ENCODE peak calls at places on chromosomes 5 and 9, in ten cellular contexts. One of them, this sample, is unnamed.
A peak's percentile ranks its signal among the peaks of the same experiment; 100 is the strongest.

GRCh38 chr5:180090769-180091546 is 19.4 kb upstream of the RNF130 start:
- DNase-seq in body of pancreas: peak; percentile 50
- DNase-seq in lower lobe of right lung: no peak
- DNase-seq in stomach: peak; percentile 56
- DNase-seq in substantia nigra: no peak
- DNase-seq in aorta: no peak
- DNase-seq in fibroblast of lung: peak; percentile 33
- DNase-seq in kidney: no peak
- DNase-seq in neuronal stem cell: no peak
- DNase-seq in CD8-positive, alpha-beta T cell: no peak
- DNase-seq in this sample: no peak

GRCh38 chr5:60959156-60959555 is 14.2 kb downstream of the NDUFAF2 start:
- DNase-seq in neuronal stem cell: no peak
- DNase-seq in kidney: no peak
- DNase-seq in aorta: no peak
- DNase-seq in fibroblast of lung: peak; percentile 58
- DNase-seq in substantia nigra: no peak
- DNase-seq in CD8-positive, alpha-beta T cell: no peak
- DNase-seq in stomach: no peak
- DNase-seq in body of pancreas: no peak
- DNase-seq in lower lobe of right lung: no peak
- DNase-seq in this sample: no peak

GRCh38 chr5:170223349-170223748 is 9.4 kb upstream of the C5orf58 start:
- DNase-seq in kidney: no peak
- DNase-seq in lower lobe of right lung: no peak
- DNase-seq in substantia nigra: no peak
- DNase-seq in CD8-positive, alpha-beta T cell: no peak
- DNase-seq in fibroblast of lung: no peak
- DNase-seq in aorta: no peak
- DNase-seq in neuronal stem cell: no peak
- DNase-seq in body of pancreas: no peak
- DNase-seq in stomach: no peak
- DNase-seq in this sample: no peak

GRCh38 chr5:3542158-3542557 is 53.5 kb upstream of the IRX1 start:
- DNase-seq in neuronal stem cell: no peak
- DNase-seq in stomach: no peak
- DNase-seq in aorta: no peak
- DNase-seq in CD8-positive, alpha-beta T cell: no peak
- DNase-seq in fibroblast of lung: no peak
- DNase-seq in substantia nigra: no peak
- DNase-seq in lower lobe of right lung: no peak
- DNase-seq in kidney: no peak
- DNase-seq in body of pancreas: no peak
- DNase-seq in this sample: no peak

GRCh38 chr5:68911840-68912690 is 181.7 kb upstream of the SLC30A5 start:
- DNase-seq in neuronal stem cell: no peak
- DNase-seq in lower lobe of right lung: no peak
- DNase-seq in CD8-positive, alpha-beta T cell: no peak
- DNase-seq in body of pancreas: no peak
- DNase-seq in aorta: no peak
- DNase-seq in kidney: no peak
- DNase-seq in fibroblast of lung: peak; percentile 91
- DNase-seq in stomach: no peak
- DNase-seq in substantia nigra: no peak
- DNase-seq in this sample: no peak

GRCh38 chr9:33988219-33988890 is 60.3 kb downstream of the UBAP2 start:
- DNase-seq in aorta: no peak
- DNase-seq in kidney: no peak
- DNase-seq in CD8-positive, alpha-beta T cell: no peak
- DNase-seq in substantia nigra: no peak
- DNase-seq in lower lobe of right lung: no peak
- DNase-seq in fibroblast of lung: no peak
- DNase-seq in body of pancreas: no peak
- DNase-seq in stomach: no peak
- DNase-seq in neuronal stem cell: no peak
- DNase-seq in this sample: no peak

GRCh38 chr5:138438724-138439536 is at the start of gene REEP2:
- DNase-seq in lower lobe of right lung: no peak
- DNase-seq in body of pancreas: no peak
- DNase-seq in aorta: no peak
- DNase-seq in kidney: no peak
- DNase-seq in CD8-positive, alpha-beta T cell: peak; percentile 62
- DNase-seq in substantia nigra: no peak
- DNase-seq in neuronal stem cell: peak; percentile 80
- DNase-seq in stomach: peak; percentile 55
- DNase-seq in fibroblast of lung: peak; percentile 30
- DNase-seq in this sample: no peak

GRCh38 chr9:84597131-84597530 is 72.4 kb upstream of the NTRK2 start:
- DNase-seq in stomach: no peak
- DNase-seq in aorta: no peak
- DNase-seq in fibroblast of lung: no peak
- DNase-seq in neuronal stem cell: no peak
- DNase-seq in lower lobe of right lung: no peak
- DNase-seq in CD8-positive, alpha-beta T cell: no peak
- DNase-seq in body of pancreas: no peak
- DNase-seq in substantia nigra: no peak
- DNase-seq in kidney: no peak
- DNase-seq in this sample: no peak

GRCh38 chr5:91407204-91407603 is 24.1 kb upstream of the ARRDC3 start:
- DNase-seq in substantia nigra: no peak
- DNase-seq in fibroblast of lung: no peak
- DNase-seq in body of pancreas: no peak
- DNase-seq in lower lobe of right lung: no peak
- DNase-seq in neuronal stem cell: no peak
- DNase-seq in kidney: no peak
- DNase-seq in aorta: no peak
- DNase-seq in CD8-positive, alpha-beta T cell: no peak
- DNase-seq in stomach: no peak
- DNase-seq in this sample: no peak

GRCh38 chr9:111349766-111350165 is 19.7 kb upstream of the OR2K2 start:
- DNase-seq in substantia nigra: no peak
- DNase-seq in lower lobe of right lung: no peak
- DNase-seq in fibroblast of lung: no peak
- DNase-seq in CD8-positive, alpha-beta T cell: no peak
- DNase-seq in body of pancreas: no peak
- DNase-seq in aorta: no peak
- DNase-seq in stomach: no peak
- DNase-seq in neuronal stem cell: no peak
- DNase-seq in kidney: no peak
- DNase-seq in this sample: no peak

GRCh38 chr9:78769684-78770083 is 472.8 kb downstream of the PSAT1 start:
- DNase-seq in body of pancreas: no peak
- DNase-seq in neuronal stem cell: no peak
- DNase-seq in substantia nigra: no peak
- DNase-seq in lower lobe of right lung: no peak
- DNase-seq in CD8-positive, alpha-beta T cell: no peak
- DNase-seq in stomach: no peak
- DNase-seq in kidney: no peak
- DNase-seq in fibroblast of lung: no peak
- DNase-seq in aorta: no peak
- DNase-seq in this sample: no peak

GRCh38 chr5:72812483-72812882 is 4.0 kb upstream of the TNPO1 start:
- DNase-seq in aorta: no peak
- DNase-seq in stomach: no peak
- DNase-seq in kidney: no peak
- DNase-seq in body of pancreas: no peak
- DNase-seq in neuronal stem cell: no peak
- DNase-seq in substantia nigra: no peak
- DNase-seq in lower lobe of right lung: no peak
- DNase-seq in fibroblast of lung: no peak
- DNase-seq in CD8-positive, alpha-beta T cell: no peak
- DNase-seq in this sample: no peak

GRCh38 chr5:151107738-151108520 is 27.1 kb upstream of the TNIP1 start:
- DNase-seq in kidney: no peak
- DNase-seq in lower lobe of right lung: peak; percentile 53
- DNase-seq in body of pancreas: peak; percentile 89
- DNase-seq in stomach: peak; percentile 83
- DNase-seq in neuronal stem cell: no peak
- DNase-seq in CD8-positive, alpha-beta T cell: no peak
- DNase-seq in aorta: no peak
- DNase-seq in substantia nigra: no peak
- DNase-seq in fibroblast of lung: peak; percentile 48
- DNase-seq in this sample: no peak

GRCh38 chr9:109476781-109477268 is 21.3 kb downstream of the PTPN3 start:
- DNase-seq in aorta: no peak
- DNase-seq in kidney: no peak
- DNase-seq in neuronal stem cell: no peak
- DNase-seq in fibroblast of lung: no peak
- DNase-seq in CD8-positive, alpha-beta T cell: no peak
- DNase-seq in body of pancreas: no peak
- DNase-seq in lower lobe of right lung: no peak
- DNase-seq in stomach: no peak
- DNase-seq in substantia nigra: no peak
- DNase-seq in this sample: no peak

GRCh38 chr5:98679963-98680362 is 93.5 kb upstream of the RGMB start:
- DNase-seq in stomach: no peak
- DNase-seq in neuronal stem cell: no peak
- DNase-seq in aorta: no peak
- DNase-seq in body of pancreas: no peak
- DNase-seq in kidney: no peak
- DNase-seq in lower lobe of right lung: no peak
- DNase-seq in substantia nigra: no peak
- DNase-seq in fibroblast of lung: no peak
- DNase-seq in CD8-positive, alpha-beta T cell: no peak
- DNase-seq in this sample: no peak

GRCh38 chr9:5470122-5470521 is 19.8 kb downstream of the CD274 start:
- DNase-seq in fibroblast of lung: no peak
- DNase-seq in lower lobe of right lung: no peak
- DNase-seq in aorta: no peak
- DNase-seq in kidney: no peak
- DNase-seq in neuronal stem cell: no peak
- DNase-seq in substantia nigra: no peak
- DNase-seq in CD8-positive, alpha-beta T cell: no peak
- DNase-seq in body of pancreas: no peak
- DNase-seq in stomach: no peak
- DNase-seq in this sample: no peak

GRCh38 chr5:68450245-68450852 is 234.8 kb downstream of the PIK3R1 start:
- DNase-seq in lower lobe of right lung: no peak
- DNase-seq in CD8-positive, alpha-beta T cell: no peak
- DNase-seq in stomach: no peak
- DNase-seq in aorta: no peak
- DNase-seq in substantia nigra: no peak
- DNase-seq in kidney: no peak
- DNase-seq in neuronal stem cell: no peak
- DNase-seq in fibroblast of lung: peak; percentile 72
- DNase-seq in body of pancreas: no peak
- DNase-seq in this sample: no peak

DNA sequence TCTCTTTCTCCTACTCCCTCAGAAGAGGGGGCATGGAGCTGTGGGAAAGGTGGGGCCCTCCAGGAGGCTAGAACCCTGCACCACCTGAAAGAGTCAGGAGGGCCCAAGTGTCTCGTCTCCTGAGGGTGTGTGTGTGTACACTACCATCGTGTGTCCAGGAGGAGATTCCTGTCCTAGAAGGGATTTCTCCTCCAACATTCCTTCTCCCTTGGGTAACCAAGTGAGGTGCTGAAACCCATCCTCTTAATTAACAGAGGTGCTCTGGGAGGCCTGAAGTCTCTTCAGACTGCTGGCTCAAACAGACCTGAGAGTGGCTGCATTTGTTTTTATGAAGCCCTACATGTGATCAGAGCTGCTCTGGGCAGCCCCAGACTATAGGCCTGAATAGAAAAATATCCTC is 61.1 kb upstream of the FAM169A start:
- DNase-seq in fibroblast of lung: no peak
- DNase-seq in kidney: no peak
- DNase-seq in substantia nigra: no peak
- DNase-seq in stomach: no peak
- DNase-seq in lower lobe of right lung: no peak
- DNase-seq in CD8-positive, alpha-beta T cell: no peak
- DNase-seq in neuronal stem cell: no peak
- DNase-seq in body of pancreas: no peak
- DNase-seq in aorta: no peak
- DNase-seq in this sample: no peak
- H3K27ac ChIP-seq in fibroblast of lung: no peak overlapping the region
- H3K27ac ChIP-seq in kidney: no peak overlapping the region
- H3K27ac ChIP-seq in substantia nigra: no peak overlapping the region
- H3K27ac ChIP-seq in stomach: no peak overlapping the region
- H3K27ac ChIP-seq in lower lobe of right lung: no peak overlapping the region
- H3K27ac ChIP-seq in CD8-positive, alpha-beta T cell: no peak overlapping the region
- H3K27ac ChIP-seq in neuronal stem cell: no peak overlapping the region
- H3K27ac ChIP-seq in body of pancreas: no peak overlapping the region
- H3K27ac ChIP-seq in aorta: no peak overlapping the region
- H3K27ac ChIP-seq in this sample: no peak overlapping the region

GRCh38 chr9:87275039-87275725 is 222.5 kb upstream of the DAPK1 start:
- DNase-seq in body of pancreas: no peak
- DNase-seq in aorta: no peak
- DNase-seq in neuronal stem cell: no peak
- DNase-seq in stomach: no peak
- DNase-seq in kidney: no peak
- DNase-seq in lower lobe of right lung: no peak
- DNase-seq in CD8-positive, alpha-beta T cell: no peak
- DNase-seq in substantia nigra: no peak
- DNase-seq in fibroblast of lung: no peak
- DNase-seq in this sample: no peak
- H3K27ac ChIP-seq in body of pancreas: no peak overlapping the region
- H3K27ac ChIP-seq in aorta: no peak overlapping the region
- H3K27ac ChIP-seq in neuronal stem cell: no peak overlapping the region
- H3K27ac ChIP-seq in stomach: no peak overlapping the region
- H3K27ac ChIP-seq in kidney: no peak overlapping the region
- H3K27ac ChIP-seq in lower lobe of right lung: no peak overlapping the region
- H3K27ac ChIP-seq in CD8-positive, alpha-beta T cell: no peak overlapping the region
- H3K27ac ChIP-seq in substantia nigra: no peak overlapping the region
- H3K27ac ChIP-seq in fibroblast of lung: no peak overlapping the region
- H3K27ac ChIP-seq in this sample: no peak overlapping the region

DNA sequence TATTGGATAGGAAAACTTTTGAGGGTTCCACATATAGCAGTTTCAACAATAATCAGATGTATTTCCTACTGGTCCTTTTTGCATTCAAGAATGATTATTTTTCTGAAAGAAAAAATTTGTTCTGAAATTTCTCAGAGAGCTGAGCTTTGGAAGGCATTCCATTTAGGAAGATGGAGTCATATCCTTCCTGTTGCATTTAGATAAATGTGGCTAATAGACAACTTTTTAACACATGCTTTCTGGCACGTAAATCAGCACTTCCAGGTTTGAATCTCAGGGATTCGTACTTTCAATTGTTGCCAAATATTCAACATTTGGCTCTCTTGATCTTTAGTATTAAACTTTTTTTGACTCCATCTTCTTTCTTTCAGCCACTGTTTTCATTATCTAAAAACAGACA is 24.8 kb upstream of the TLR4 start:
- DNase-seq in CD8-positive, alpha-beta T cell: no peak
- DNase-seq in fibroblast of lung: no peak
- DNase-seq in kidney: no peak
- DNase-seq in neuronal stem cell: no peak
- DNase-seq in substantia nigra: no peak
- DNase-seq in stomach: no peak
- DNase-seq in body of pancreas: no peak
- DNase-seq in aorta: no peak
- DNase-seq in lower lobe of right lung: no peak
- DNase-seq in this sample: no peak
- H3K27ac ChIP-seq in CD8-positive, alpha-beta T cell: no peak overlapping the region
- H3K27ac ChIP-seq in fibroblast of lung: no peak overlapping the region
- H3K27ac ChIP-seq in kidney: peak overlapping the region; percentile 32
- H3K27ac ChIP-seq in neuronal stem cell: no peak overlapping the region
- H3K27ac ChIP-seq in substantia nigra: no peak overlapping the region
- H3K27ac ChIP-seq in stomach: no peak overlapping the region
- H3K27ac ChIP-seq in body of pancreas: no peak overlapping the region
- H3K27ac ChIP-seq in aorta: no peak overlapping the region
- H3K27ac ChIP-seq in lower lobe of right lung: no peak overlapping the region
- H3K27ac ChIP-seq in this sample: no peak overlapping the region

GRCh38 chr9:116151199-116151598 is 2.4 kb upstream of the PAPPA start:
- DNase-seq in fibroblast of lung: no peak
- DNase-seq in lower lobe of right lung: no peak
- DNase-seq in substantia nigra: no peak
- DNase-seq in aorta: no peak
- DNase-seq in stomach: no peak
- DNase-seq in body of pancreas: no peak
- DNase-seq in CD8-positive, alpha-beta T cell: no peak
- DNase-seq in neuronal stem cell: no peak
- DNase-seq in kidney: no peak
- DNase-seq in this sample: no peak
- H3K27ac ChIP-seq in fibroblast of lung: no peak overlapping the region
- H3K27ac ChIP-seq in lower lobe of right lung: no peak overlapping the region
- H3K27ac ChIP-seq in substantia nigra: no peak overlapping the region
- H3K27ac ChIP-seq in aorta: no peak overlapping the region
- H3K27ac ChIP-seq in stomach: no peak overlapping the region
- H3K27ac ChIP-seq in body of pancreas: no peak overlapping the region
- H3K27ac ChIP-seq in CD8-positive, alpha-beta T cell: no peak overlapping the region
- H3K27ac ChIP-seq in neuronal stem cell: no peak overlapping the region
- H3K27ac ChIP-seq in kidney: no peak overlapping the region
- H3K27ac ChIP-seq in this sample: no peak overlapping the region